ENCODE peak calls at places on chromosomes 13 and 19, in seven cellular contexts. O is testis; X is T-helper 1 cell; R is mucosa of gallbladder; K is naive thymus-derived CD8-positive, alpha-beta T cell; T is cardiac muscle cell; Y is activated T-cell treated with anti-CD3 and anti-CD28 coated beads for 1 hour. L is an unnamed sample.

GRCh38 chr13:64130600-64130999 is 2715.0 kb upstream of the PCDH20 start:
- DNase-seq in X (no peak), R (no peak), T (peak; percentile 1), Y (no peak), O (no peak), K (no peak), L (no peak)

GRCh38 chr19:18735752-18736151 is 52.3 kb downstream of the CRTC1 start:
- DNase-seq in Y (no peak), K (no peak), R (no peak), O (no peak), X (no peak), T (no peak), L (no peak)

GRCh38 chr19:6220385-6221191 is 59.2 kb downstream of the MLLT1 start:
- DNase-seq in K (no peak), X (no peak), Y (no peak), T (peak; percentile 85), R (peak; percentile 41), O (peak; percentile 71), L (peak; percentile 38)

GRCh38 chr19:39473443-39473960 is 7.1 kb upstream of the TIMM50 start:
- DNase-seq in R (no peak), O (no peak), K (no peak), X (no peak), Y (no peak), T (no peak), L (no peak)

GRCh38 chr19:36963262-36963661 is 47.1 kb downstream of the ZNF568 start:
- DNase-seq in K (no peak), T (no peak), X (no peak), Y (no peak), O (no peak), R (no peak), L (no peak)

GRCh38 chr13:31638577-31638976 is 100.7 kb upstream of the RXFP2 start:
- DNase-seq in X (no peak), K (no peak), T (peak; percentile 76), Y (no peak), R (no peak), O (no peak), L (no peak)

GRCh38 chr19:19106061-19106551 is 32.2 kb downstream of the TMEM161A start:
- DNase-seq in O (no peak), Y (no peak), R (no peak), X (no peak), T (peak; percentile 56), K (no peak), L (peak; percentile 39)

GRCh38 chr19:55251296-55252081 is 7.3 kb downstream of the PPP6R1 start:
- DNase-seq in T (peak; percentile 55), R (no peak), X (peak; percentile 70), O (no peak), Y (peak; percentile 20), K (no peak), L (peak; percentile 76)

GRCh38 chr13:48730971-48731658 is 77.4 kb downstream of the CYSLTR2 start:
- DNase-seq in O (no peak), K (no peak), Y (no peak), X (peak; percentile 16), T (peak; percentile 60), R (no peak), L (no peak)

GRCh38 chr13:111976474-111977183 is 90.3 kb upstream of the SOX1 start:
- DNase-seq in K (no peak), R (no peak), T (no peak), X (no peak), Y (no peak), O (no peak), L (no peak)

L was measured in colonic mucosa.